ENCODE peak calls at places on chromosome 2, in six cellular contexts. G is tibial artery, Z is psoas muscle, X is left lung, Y is spleen, K is heart right ventricle. S is an unnamed sample.
A peak's percentile ranks its signal among the peaks of the same experiment; 100 is the strongest.

GRCh38 chr2:84493494-84493893 is 22.8 kb upstream of the DNAH6 start:
- DNase-seq in G (no peak), Z (no peak), X (no peak), Y (no peak), K (no peak), S (no peak)

GRCh38 chr2:20925265-20925889 is 102.5 kb upstream of the LDAH start:
- DNase-seq in G (no peak), Z (no peak), X (no peak), Y (no peak), K (no peak), S (no peak)

GRCh38 chr2:120451334-120451733 is 105.4 kb downstream of the INHBB start:
- DNase-seq in G (no peak), Z (no peak), X (no peak), Y (peak; percentile 41), K (no peak), S (peak; percentile 51)

GRCh38 chr2:119338282-119338681 is 28.4 kb downstream of the C2orf76 start:
- DNase-seq in G (no peak), Z (no peak), X (no peak), Y (no peak), K (no peak), S (no peak)

GRCh38 chr2:11681722-11682589 is 12.0 kb upstream of the NTSR2 start:
- DNase-seq in G (no peak), Z (peak; percentile 86), X (no peak), Y (peak; percentile 75), K (no peak), S (no peak)

GRCh38 chr2:43438858-43439655 is 156.8 kb downstream of the THADA start:
- DNase-seq in G (no peak), Z (no peak), X (no peak), Y (no peak), K (no peak), S (no peak)

GRCh38 chr2:17605691-17606090 is 65.2 kb downstream of the VSNL1 start:
- DNase-seq in G (no peak), Z (no peak), X (no peak), Y (no peak), K (no peak), S (no peak)

GRCh38 chr2:98900721-98901120 is 35.3 kb downstream of the CRACDL start:
- DNase-seq in G (no peak), Z (no peak), X (peak; percentile 77), Y (no peak), K (no peak), S (no peak)

GRCh38 chr2:88057437-88057844 is 1.9 kb upstream of the KRCC1 start:
- DNase-seq in G (no peak), Z (no peak), X (no peak), Y (no peak), K (no peak), S (no peak)

GRCh38 chr2:121095257-121096080 is 189.5 kb downstream of the TFCP2L1 start:
- DNase-seq in G (no peak), Z (peak; percentile 75), X (peak; percentile 71), Y (peak; percentile 78), K (peak; percentile 74), S (peak; percentile 76)

GRCh38 chr2:164903944-164904343 is 51.4 kb downstream of the SLC38A11 start:
- DNase-seq in G (no peak), Z (no peak), X (no peak), Y (no peak), K (no peak), S (no peak)

GRCh38 chr2:122203523-122203922 is 448.1 kb downstream of the TSN start:
- DNase-seq in G (no peak), Z (no peak), X (no peak), Y (no peak), K (no peak), S (no peak)

GRCh38 chr2:223944166-223944703 is 900 bp downstream of the WDFY1 start:
- DNase-seq in G (peak; percentile 32), Z (peak; percentile 59), X (peak; percentile 45), Y (peak; percentile 87), K (peak; percentile 49), S (no peak)

GRCh38 chr2:60569680-60570111 is 16.2 kb upstream of the BCL11A start:
- DNase-seq in G (no peak), Z (no peak), X (no peak), Y (no peak), K (no peak), S (no peak)

GRCh38 chr2:79770926-79771325 is 258.1 kb downstream of the CTNNA2 start:
- DNase-seq in G (no peak), Z (no peak), X (no peak), Y (no peak), K (no peak), S (no peak)

GRCh38 chr2:33421820-33422219 is 54.6 kb upstream of the RASGRP3 start:
- DNase-seq in G (no peak), Z (no peak), X (no peak), Y (no peak), K (no peak), S (no peak)

GRCh38 chr2:6888724-6889123 is 11.1 kb downstream of the RSAD2 start:
- DNase-seq in G (no peak), Z (no peak), X (no peak), Y (no peak), K (no peak), S (no peak)

GRCh38 chr2:213148572-213149331 is 2.7 kb downstream of the IKZF2 start:
- DNase-seq in G (no peak), Z (no peak), X (no peak), Y (no peak), K (no peak), S (no peak)

GRCh38 chr2:70084973-70085710 is 2.1 kb upstream of the PCBP1 start:
- DNase-seq in G (no peak), Z (peak; percentile 66), X (peak; percentile 69), Y (peak; percentile 84), K (no peak), S (no peak)

GRCh38 chr2:200966770-200967169 is 3.3 kb upstream of the ORC2 start:
- DNase-seq in G (no peak), Z (no peak), X (no peak), Y (no peak), K (no peak), S (no peak)
- H3K4me1 ChIP-seq in G (no peaks in the 10 kb centered on the region), Z (peaks cover 15% of the 10 kb centered on the region), X (peaks cover 10% of the 10 kb centered on the region), Y (peaks cover 36% of the 10 kb centered on the region), K (peaks cover 42% of the 10 kb centered on the region), S (no peaks in the 10 kb centered on the region)

GRCh38 chr2:146666336-146666735 is 1178.5 kb upstream of the ACVR2A start:
- DNase-seq in G (no peak), Z (no peak), X (no peak), Y (no peak), K (no peak), S (no peak)

GRCh38 chr2:146665801-146666200 is 1179.0 kb upstream of the ACVR2A start:
- DNase-seq in G (no peak), Z (no peak), X (no peak), Y (no peak), K (no peak), S (no peak)

GRCh38 chr2:146659976-146660375 is 1184.9 kb upstream of the ACVR2A start:
- DNase-seq in G (no peak), Z (no peak), X (no peak), Y (no peak), K (no peak), S (no peak)

GRCh38 chr2:146661494-146662096 is 1183.2 kb upstream of the ACVR2A start:
- DNase-seq in G (no peak), Z (no peak), X (no peak), Y (no peak), K (no peak), S (no peak)
- TF ChIP-seq CTCF in G (peak; percentile 12), Z (peak; percentile 55), X (peak; percentile 43), Y (no peak), K (peak; percentile 50), S (no peak)

GRCh38 chr2:148998162-148998830 is 40.2 kb upstream of the LYPD6B start:
- DNase-seq in G (no peak), Z (no peak), X (no peak), Y (no peak), K (peak; percentile 27), S (no peak)
- H3K4me1 ChIP-seq in G (no peaks in the 10 kb centered on the region), Z (no peaks in the 10 kb centered on the region), X (no peaks in the 10 kb centered on the region), Y (no peaks in the 10 kb centered on the region), K (no peaks in the 10 kb centered on the region), S (no peaks in the 10 kb centered on the region)

GRCh38 chr2:196409376-196409775 is 230.1 kb upstream of the CCDC150 start:
- DNase-seq in G (no peak), Z (no peak), X (no peak), Y (no peak), K (no peak), S (no peak)

GRCh38 chr2:196407675-196408265 is 231.7 kb upstream of the CCDC150 start:
- DNase-seq in G (no peak), Z (no peak), X (no peak), Y (no peak), K (no peak), S (no peak)

GRCh38 chr2:196403471-196403870 is 232.1 kb upstream of the STK17B start:
- DNase-seq in G (no peak), Z (no peak), X (no peak), Y (no peak), K (no peak), S (no peak)

GRCh38 chr2:196399736-196400691 is 228.6 kb upstream of the STK17B start:
- DNase-seq in G (no peak), Z (no peak), X (no peak), Y (no peak), K (no peak), S (no peak)

GRCh38 chr2:196404276-196404675 is 232.9 kb upstream of the STK17B start:
- DNase-seq in G (no peak), Z (no peak), X (no peak), Y (no peak), K (no peak), S (no peak)
- TF ChIP-seq CTCF in G (no peak), Z (no peak), X (no peak), Y (no peak), K (no peak), S (no peak)

S was measured in breast epithelium.